ENCODE peak calls at places on chromosomes 4 and X, in six cellular contexts. B is OCI-LY7, E is GM23248, J is neural progenitor cell, R is PC-3, P is SK-N-SH. N is an unnamed sample.

GRCh38 chrX:41382699-41383645 is 49.0 kb downstream of the DDX3X start:
- DNase-seq in P (no peak), B (no peak), E (peak; percentile 66), R (peak; percentile 32), J (no peak), N (peak; percentile 56)

GRCh38 chr4:109375778-109376414 is 57.7 kb upstream of the SEC24B start:
- DNase-seq in J (no peak), B (no peak), E (no peak), P (no peak), R (no peak), N (no peak)

GRCh38 chr4:187469627-187470026 is 525.9 kb upstream of the ZFP42 start:
- DNase-seq in B (no peak), P (no peak), R (no peak), J (no peak), E (no peak), N (no peak)

GRCh38 chr4:1290165-1290977 is 680 bp downstream of the MAEA start:
- DNase-seq in P (no peak), R (peak; percentile 30), J (no peak), B (peak; percentile 54), E (peak; percentile 68), N (peak; percentile 62)

GRCh38 chrX:96182366-96182765 is 502.3 kb upstream of the DIAPH2 start:
- DNase-seq in P (peak; percentile 0), R (peak; percentile 69), B (no peak), J (peak; percentile 38), E (peak; percentile 26), N (peak; percentile 48)

GRCh38 chr4:86011117-86011516 is 348.7 kb downstream of the MAPK10 start:
- DNase-seq in B (no peak), J (no peak), R (no peak), E (peak; percentile 94), P (no peak), N (no peak)

GRCh38 chrX:102976793-102977495 is 39.9 kb downstream of the RAB40AL start:
- DNase-seq in P (no peak), R (peak; percentile 90), B (no peak), E (peak; percentile 88), J (no peak), N (no peak)

GRCh38 chrX:151753313-151754041 is 18.9 kb downstream of the CNGA2 start:
- DNase-seq in R (peak; percentile 39), J (peak; percentile 75), P (peak; percentile 64), E (peak; percentile 84), B (no peak), N (peak; percentile 74)

GRCh38 chrX:154779261-154779660 is 16.6 kb downstream of the DKC1 start:
- DNase-seq in J (no peak), P (no peak), B (no peak), R (peak; percentile 12), E (peak; percentile 85), N (no peak)

GRCh38 chr4:126630171-126630570 is 1002.6 kb upstream of the INTU start:
- DNase-seq in B (no peak), R (no peak), E (peak; percentile 36), P (no peak), J (no peak), N (peak; percentile 17)

GRCh38 chr4:152935138-152935537 is 985 bp upstream of the FHDC1 start:
- DNase-seq in R (peak; percentile 32), B (no peak), J (peak; percentile 76), P (no peak), E (no peak), N (peak; percentile 62)

GRCh38 chr4:15720846-15721245 is 18.0 kb downstream of the BST1 start:
- DNase-seq in R (no peak), E (no peak), J (no peak), B (no peak), P (no peak), N (no peak)

GRCh38 chr4:94757192-94758140 is at the start of gene BMPR1B:
- DNase-seq in P (peak; percentile 82), E (peak; percentile 82), B (no peak), R (peak; percentile 65), J (peak; percentile 75), N (peak; percentile 62)

GRCh38 chr4:15444276-15444675 is 16.4 kb downstream of the C1QTNF7 start:
- DNase-seq in B (no peak), E (no peak), P (no peak), R (no peak), J (no peak), N (no peak)

GRCh38 chr4:147599206-147599605 is 18.0 kb upstream of the TMEM184C start:
- DNase-seq in B (no peak), J (no peak), E (peak; percentile 15), P (no peak), R (no peak), N (no peak)

GRCh38 chr4:153519677-153520076 is 53.5 kb downstream of the TMEM131L start:
- DNase-seq in P (no peak), R (no peak), J (no peak), B (no peak), E (no peak), N (no peak)

GRCh38 chr4:174398728-174399127 is 115.0 kb downstream of the CEP44 start:
- DNase-seq in J (no peak), B (no peak), E (peak; percentile 80), P (no peak), R (peak; percentile 69), N (no peak)

GRCh38 chr4:20248155-20248558 is 3.5 kb upstream of the SLIT2 start:
- DNase-seq in J (peak; percentile 69), B (peak; percentile 40), P (peak; percentile 55), R (peak; percentile 82), E (peak; percentile 90), N (peak; percentile 77)

GRCh38 chrX:1391370-1391706 is 575 bp downstream of the SLC25A6 start:
- DNase-seq in E (no peak), P (peak; percentile 97), J (peak; percentile 91), R (peak; percentile 76), B (no peak), N (peak; percentile 97)

GRCh38 chrX:56226980-56227379 is 5.2 kb upstream of the KLF8 start:
- DNase-seq in J (no peak), P (no peak), E (no peak), R (no peak), B (no peak), N (no peak)

GRCh38 chrX:33086886-33087285 is 124.5 kb downstream of the DMD start:
- DNase-seq in B (no peak), J (peak; percentile 19), E (no peak), P (no peak), R (no peak), N (no peak)

GRCh38 chrX:20352935-20353336 is 86.2 kb upstream of the RPS6KA3 start:
- DNase-seq in R (no peak), J (no peak), E (no peak), P (no peak), B (no peak), N (no peak)

GRCh38 chrX:20350598-20350997 is 83.9 kb upstream of the RPS6KA3 start:
- DNase-seq in R (no peak), B (no peak), P (no peak), J (no peak), E (no peak), N (no peak)

GRCh38 chrX:20347486-20347885 is 80.8 kb upstream of the RPS6KA3 start:
- DNase-seq in B (no peak), P (no peak), E (peak; percentile 13), J (no peak), R (no peak), N (no peak)

GRCh38 chrX:20352504-20352903 is 85.8 kb upstream of the RPS6KA3 start:
- DNase-seq in B (no peak), J (no peak), E (no peak), P (no peak), R (no peak), N (no peak)

DNA sequence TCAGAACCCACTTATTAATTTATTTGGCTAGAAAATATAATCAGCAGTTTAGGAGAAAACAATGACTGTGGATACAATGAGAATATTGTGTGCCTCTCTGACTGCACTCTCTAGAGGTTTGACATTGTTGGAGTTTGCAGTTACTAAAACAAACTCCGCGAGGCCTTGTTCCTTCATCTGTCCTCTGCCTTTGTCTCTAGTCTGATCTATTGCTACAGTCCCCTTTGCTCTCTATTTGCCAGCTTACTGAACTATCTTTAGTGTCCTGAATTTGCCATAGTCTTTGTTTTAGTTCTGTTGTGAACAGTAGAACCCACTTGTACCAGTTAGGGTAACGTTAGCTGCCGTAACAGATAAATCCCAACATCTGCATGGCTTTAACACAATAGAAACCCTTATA is 81.4 kb upstream of the RPS6KA3 start:
- DNase-seq in R (no peak), P (no peak), J (no peak), B (no peak), E (no peak), N (no peak)
- H2AFZ ChIP-seq in R (no peak overlapping the region), P (no peak overlapping the region), J (no peak overlapping the region), B (no peak overlapping the region), E (no peak overlapping the region), N (no peak overlapping the region)

DNA sequence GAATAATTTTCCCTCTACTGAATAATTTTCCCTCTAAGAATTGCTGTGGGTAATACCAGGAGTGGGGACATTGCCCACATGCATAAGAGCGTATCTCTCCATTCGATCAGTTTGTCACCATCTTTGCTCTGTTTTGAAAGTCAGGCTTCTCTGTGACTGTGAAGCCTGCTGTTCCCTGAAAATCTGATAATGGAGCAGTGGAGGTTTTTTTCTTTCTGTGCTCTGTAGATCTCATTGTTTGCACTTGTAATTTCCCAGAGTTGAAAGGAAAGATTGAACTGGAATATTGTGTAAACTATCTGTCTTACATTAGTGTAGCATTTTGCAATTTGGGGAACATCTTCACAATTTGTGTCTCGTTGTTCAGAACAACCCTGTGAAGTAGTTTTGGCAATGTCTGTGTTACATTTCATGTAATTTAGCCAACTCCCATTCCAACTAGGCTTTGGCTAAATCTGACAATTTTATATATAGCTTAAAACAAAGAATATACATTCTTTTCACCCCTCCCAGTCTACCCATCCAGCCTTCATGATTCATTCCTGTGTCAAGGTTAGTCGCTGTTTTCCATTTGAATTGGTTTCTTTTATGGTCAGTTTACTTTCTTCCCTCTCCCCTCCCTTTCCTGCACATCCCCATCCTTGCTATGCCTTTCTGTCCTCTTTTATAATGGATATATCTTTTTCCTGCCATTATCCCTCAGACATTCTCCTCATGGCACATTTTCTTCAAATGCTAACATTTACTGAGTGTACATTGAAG is 4.5 kb downstream of the ZXDB start:
- DNase-seq in P (peak; percentile 40), B (no peak), E (peak; percentile 8), R (peak; percentile 63), J (no peak), N (no peak)
- TF ChIP-seq EZH2phosphoT487 in P (no peak), B (no peak), E (no peak), R (no peak), J (no peak), N (no peak)

DNA sequence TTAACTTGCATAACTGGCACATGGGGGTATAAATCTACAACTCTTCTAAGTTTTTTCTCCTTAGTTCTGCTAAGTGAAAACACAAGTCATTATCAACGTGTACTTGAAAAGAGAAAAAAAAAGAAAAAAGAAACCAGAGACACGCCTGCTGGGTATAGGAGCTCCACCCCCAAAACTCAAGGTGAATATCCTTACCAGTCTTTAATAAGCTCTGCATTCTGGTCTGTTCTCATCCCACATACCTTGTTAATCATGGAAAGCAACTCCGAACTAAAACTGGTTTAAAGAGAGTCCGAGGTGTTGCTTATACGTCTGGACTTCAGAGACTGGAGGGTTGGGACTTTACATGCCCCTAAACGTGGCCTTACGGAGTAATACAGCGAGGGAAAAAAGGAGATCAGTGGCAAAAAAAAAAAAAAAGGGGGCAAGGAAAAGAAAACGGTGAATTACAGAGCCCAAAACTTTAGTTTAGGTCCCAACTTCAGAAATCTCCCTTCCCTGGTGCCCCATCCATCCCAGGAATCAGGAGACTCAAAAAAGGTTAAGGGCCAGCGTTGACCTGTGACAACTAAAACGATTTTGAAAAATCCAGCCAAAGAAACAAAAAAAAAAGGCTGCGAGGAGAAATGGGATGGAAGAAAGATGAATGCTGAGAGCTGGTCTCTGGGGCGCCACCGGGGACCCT is 997 bp downstream of the PGRMC2 start:
- DNase-seq in J (peak; percentile 34), P (peak; percentile 29), E (peak; percentile 73), R (peak; percentile 50), B (peak; percentile 58), N (peak; percentile 63)
- H2AFZ ChIP-seq in J (no peak overlapping the region), P (peak overlapping the region; percentile 7), E (peak overlapping the region; percentile 25), R (peak overlapping the region; percentile 71), B (peak overlapping the region; percentile 23), N (peak overlapping the region; percentile 1)

GRCh38 chr4:125235971-125236370 is 78.8 kb upstream of the FAT4 start:
- DNase-seq in B (no peak), E (no peak), J (peak; percentile 44), P (no peak), R (no peak), N (no peak)
- TF ChIP-seq EZH2phosphoT487 in B (no peak), E (no peak), J (no peak), P (no peak), R (no peak), N (no peak)

N was measured in hepatocyte.